ENCODE peak calls at places on chromosomes 13 and 19, in ten cellular contexts. N, K, H, F, J, Y, E, M, B and X are unnamed samples.

GRCh38 chr19:6753178-6754031 is 13.8 kb downstream of the SH2D3A start:
- DNase-seq in N (no peak), K (peak), H (peak), F (peak), J (no peak), Y (no peak), E (peak), M (peak), B (peak), X (no peak)

GRCh38 chr13:95256086-95256485 is 45.2 kb downstream of the ABCC4 start:
- DNase-seq in N (peak), K (no peak), H (no peak), F (no peak), J (no peak), Y (no peak), E (peak), M (no peak), B (no peak), X (no peak)

GRCh38 chr19:51799311-51799997 is 4.5 kb downstream of the FPR3 start:
- DNase-seq in N (peak), K (peak), H (no peak), F (no peak), J (peak), Y (peak), E (peak), M (no peak), B (no peak), X (peak)

GRCh38 chr19:18231775-18232174 is 5.5 kb upstream of the PDE4C start:
- DNase-seq in N (no peak), K (no peak), H (no peak), F (no peak), J (no peak), Y (no peak), E (peak), M (no peak), B (no peak), X (peak)

GRCh38 chr13:93309886-93310520 is 83.4 kb downstream of the GPC6 start:
- DNase-seq in N (peak), K (no peak), H (no peak), F (no peak), J (no peak), Y (no peak), E (peak), M (no peak), B (no peak), X (peak)

GRCh38 chr19:7983286-7983950 is 22.0 kb downstream of the ELAVL1 start:
- DNase-seq in N (no peak), K (peak), H (no peak), F (no peak), J (peak), Y (no peak), E (no peak), M (no peak), B (no peak), X (no peak)

GRCh38 chr13:106568225-106569003 is 477 bp upstream of the ARGLU1 start:
- DNase-seq in N (no peak), K (no peak), H (no peak), F (no peak), J (no peak), Y (no peak), E (no peak), M (no peak), B (no peak), X (no peak)

GRCh38 chr19:6587093-6587820 is 3.7 kb downstream of the CD70 start:
- DNase-seq in N (no peak), K (no peak), H (no peak), F (no peak), J (no peak), Y (no peak), E (peak), M (no peak), B (no peak), X (peak)

GRCh38 chr13:71751074-71751473 is 115.9 kb downstream of the DACH1 start:
- DNase-seq in N (no peak), K (no peak), H (no peak), F (no peak), J (no peak), Y (no peak), E (no peak), M (no peak), B (no peak), X (peak)

GRCh38 chr19:3392480-3392879 is 26.1 kb downstream of the NFIC start:
- DNase-seq in N (no peak), K (no peak), H (no peak), F (no peak), J (no peak), Y (no peak), E (no peak), M (no peak), B (no peak), X (peak)